ENCODE peak calls at places on chromosomes 7 and 10, in seven cellular contexts. One of them, this sample, is unnamed.

GRCh38 chr10:99403674-99404073 is 26.8 kb downstream of the GOT1 start:
- DNase-seq in IMR-90: peak; percentile 6
- DNase-seq in mesendoderm: no peak
- DNase-seq in mesenchymal stem cell: no peak
- DNase-seq in trophoblast cell: no peak
- DNase-seq in H1: no peak
- DNase-seq in neuronal stem cell: no peak
- DNase-seq in this sample: no peak

GRCh38 chr7:20233362-20233761 is 16.2 kb upstream of the MACC1 start:
- DNase-seq in H1: no peak
- DNase-seq in neuronal stem cell: no peak
- DNase-seq in trophoblast cell: no peak
- DNase-seq in mesendoderm: no peak
- DNase-seq in IMR-90: no peak
- DNase-seq in mesenchymal stem cell: no peak
- DNase-seq in this sample: no peak

GRCh38 chr10:88028072-88028471 is 164.6 kb downstream of the PTEN start:
- DNase-seq in neuronal stem cell: no peak
- DNase-seq in mesenchymal stem cell: no peak
- DNase-seq in mesendoderm: no peak
- DNase-seq in trophoblast cell: no peak
- DNase-seq in H1: no peak
- DNase-seq in IMR-90: no peak
- DNase-seq in this sample: no peak

GRCh38 chr7:140607441-140607989 is 33.1 kb downstream of the DENND2A start:
- DNase-seq in trophoblast cell: no peak
- DNase-seq in H1: no peak
- DNase-seq in mesenchymal stem cell: peak; percentile 74
- DNase-seq in neuronal stem cell: no peak
- DNase-seq in IMR-90: peak; percentile 91
- DNase-seq in mesendoderm: no peak
- DNase-seq in this sample: no peak

GRCh38 chr10:120011359-120012132 is 119.0 kb downstream of the SEC23IP start:
- DNase-seq in neuronal stem cell: no peak
- DNase-seq in mesendoderm: peak; percentile 65
- DNase-seq in IMR-90: no peak
- DNase-seq in trophoblast cell: no peak
- DNase-seq in mesenchymal stem cell: no peak
- DNase-seq in H1: peak; percentile 23
- DNase-seq in this sample: peak; percentile 78

GRCh38 chr7:116441534-116441933 is 58.0 kb upstream of the CAV2 start:
- DNase-seq in H1: no peak
- DNase-seq in trophoblast cell: no peak
- DNase-seq in IMR-90: peak; percentile 46
- DNase-seq in neuronal stem cell: no peak
- DNase-seq in mesenchymal stem cell: no peak
- DNase-seq in mesendoderm: no peak
- DNase-seq in this sample: no peak

GRCh38 chr7:38671901-38672559 is 40.9 kb upstream of the AMPH start:
- DNase-seq in mesendoderm: no peak
- DNase-seq in mesenchymal stem cell: no peak
- DNase-seq in IMR-90: no peak
- DNase-seq in H1: no peak
- DNase-seq in neuronal stem cell: no peak
- DNase-seq in trophoblast cell: no peak
- DNase-seq in this sample: no peak

GRCh38 chr10:85967594-85967993 is 399.0 kb downstream of the GRID1 start:
- DNase-seq in mesendoderm: peak; percentile 20
- DNase-seq in IMR-90: no peak
- DNase-seq in mesenchymal stem cell: no peak
- DNase-seq in trophoblast cell: peak; percentile 37
- DNase-seq in H1: no peak
- DNase-seq in neuronal stem cell: no peak
- DNase-seq in this sample: no peak

GRCh38 chr10:15427836-15428414 is 56.8 kb upstream of the FAM171A1 start:
- DNase-seq in mesenchymal stem cell: peak; percentile 78
- DNase-seq in neuronal stem cell: peak; percentile 53
- DNase-seq in trophoblast cell: no peak
- DNase-seq in mesendoderm: peak; percentile 71
- DNase-seq in H1: no peak
- DNase-seq in IMR-90: peak; percentile 54
- DNase-seq in this sample: no peak

GRCh38 chr7:151117565-151117964 is 31.3 kb downstream of the AGAP3 start:
- DNase-seq in trophoblast cell: no peak
- DNase-seq in mesenchymal stem cell: no peak
- DNase-seq in neuronal stem cell: no peak
- DNase-seq in mesendoderm: no peak
- DNase-seq in H1: no peak
- DNase-seq in IMR-90: no peak
- DNase-seq in this sample: no peak

GRCh38 chr10:22682237-22683192 is 31.9 kb downstream of the PIP4K2A start:
- DNase-seq in trophoblast cell: no peak
- DNase-seq in H1: no peak
- DNase-seq in neuronal stem cell: no peak
- DNase-seq in mesenchymal stem cell: peak; percentile 81
- DNase-seq in IMR-90: peak; percentile 58
- DNase-seq in mesendoderm: no peak
- DNase-seq in this sample: no peak

GRCh38 chr7:47373871-47374451 is 207.9 kb downstream of the TNS3 start:
- DNase-seq in trophoblast cell: no peak
- DNase-seq in mesenchymal stem cell: no peak
- DNase-seq in neuronal stem cell: no peak
- DNase-seq in H1: no peak
- DNase-seq in IMR-90: no peak
- DNase-seq in mesendoderm: no peak
- DNase-seq in this sample: no peak

GRCh38 chr7:44973610-44974401 is 5.0 kb downstream of the MYO1G start:
- DNase-seq in trophoblast cell: peak; percentile 34
- DNase-seq in H1: no peak
- DNase-seq in IMR-90: no peak
- DNase-seq in mesendoderm: no peak
- DNase-seq in mesenchymal stem cell: peak; percentile 26
- DNase-seq in neuronal stem cell: no peak
- DNase-seq in this sample: peak; percentile 53

GRCh38 chr7:123260428-123260960 is 60.7 kb upstream of the SLC13A1 start:
- DNase-seq in H1: no peak
- DNase-seq in trophoblast cell: no peak
- DNase-seq in mesenchymal stem cell: no peak
- DNase-seq in neuronal stem cell: no peak
- DNase-seq in mesendoderm: no peak
- DNase-seq in IMR-90: no peak
- DNase-seq in this sample: no peak

GRCh38 chr10:24238527-24239247 is 29.7 kb downstream of the KIAA1217 start:
- DNase-seq in neuronal stem cell: no peak
- DNase-seq in IMR-90: no peak
- DNase-seq in mesenchymal stem cell: no peak
- DNase-seq in mesendoderm: peak; percentile 85
- DNase-seq in trophoblast cell: peak; percentile 77
- DNase-seq in H1: no peak
- DNase-seq in this sample: no peak

GRCh38 chr10:44968101-44968886 is 8.7 kb downstream of the RASSF4 start:
- DNase-seq in IMR-90: no peak
- DNase-seq in H1: no peak
- DNase-seq in trophoblast cell: no peak
- DNase-seq in mesenchymal stem cell: peak; percentile 74
- DNase-seq in mesendoderm: no peak
- DNase-seq in neuronal stem cell: no peak
- DNase-seq in this sample: no peak

GRCh38 chr10:93180402-93181040 is 106.8 kb downstream of the CYP26A1 start:
- DNase-seq in trophoblast cell: no peak
- DNase-seq in H1: no peak
- DNase-seq in neuronal stem cell: no peak
- DNase-seq in mesendoderm: no peak
- DNase-seq in mesenchymal stem cell: no peak
- DNase-seq in IMR-90: peak; percentile 7
- DNase-seq in this sample: no peak

GRCh38 chr7:131880078-131880477 is 323.6 kb upstream of the PODXL start:
- DNase-seq in mesendoderm: no peak
- DNase-seq in neuronal stem cell: no peak
- DNase-seq in trophoblast cell: no peak
- DNase-seq in mesenchymal stem cell: no peak
- DNase-seq in IMR-90: no peak
- DNase-seq in H1: no peak
- DNase-seq in this sample: no peak

GRCh38 chr7:38630720-38631673 is at the start of gene AMPH:
- DNase-seq in IMR-90: peak; percentile 40
- DNase-seq in mesendoderm: peak; percentile 82
- DNase-seq in trophoblast cell: no peak
- DNase-seq in neuronal stem cell: peak; percentile 78
- DNase-seq in H1: peak; percentile 44
- DNase-seq in mesenchymal stem cell: peak; percentile 6
- DNase-seq in this sample: peak; percentile 92

GRCh38 chr10:26485150-26485941 is 47.2 kb downstream of the APBB1IP start:
- DNase-seq in mesendoderm: no peak
- DNase-seq in trophoblast cell: peak; percentile 83
- DNase-seq in neuronal stem cell: no peak
- DNase-seq in mesenchymal stem cell: peak; percentile 54
- DNase-seq in IMR-90: no peak
- DNase-seq in H1: no peak
- DNase-seq in this sample: no peak

GRCh38 chr7:155795401-155795800 is 16.9 kb downstream of the SHH start:
- DNase-seq in mesendoderm: no peak
- DNase-seq in H1: no peak
- DNase-seq in mesenchymal stem cell: no peak
- DNase-seq in IMR-90: no peak
- DNase-seq in trophoblast cell: no peak
- DNase-seq in neuronal stem cell: no peak
- DNase-seq in this sample: no peak

GRCh38 chr7:1283941-1284742 is 51.5 kb downstream of the UNCX start:
- DNase-seq in mesendoderm: no peak
- DNase-seq in H1: no peak
- DNase-seq in neuronal stem cell: no peak
- DNase-seq in trophoblast cell: no peak
- DNase-seq in mesenchymal stem cell: no peak
- DNase-seq in IMR-90: no peak
- DNase-seq in this sample: no peak

GRCh38 chr7:102064361-102065025 is 222.2 kb upstream of the SH2B2 start:
- DNase-seq in H1: no peak
- DNase-seq in IMR-90: peak; percentile 26
- DNase-seq in trophoblast cell: peak; percentile 70
- DNase-seq in mesendoderm: peak; percentile 92
- DNase-seq in neuronal stem cell: no peak
- DNase-seq in mesenchymal stem cell: peak; percentile 46
- DNase-seq in this sample: no peak

GRCh38 chr7:25775999-25776736 is 375.8 kb upstream of the NFE2L3 start:
- DNase-seq in trophoblast cell: no peak
- DNase-seq in mesendoderm: no peak
- DNase-seq in neuronal stem cell: no peak
- DNase-seq in H1: no peak
- DNase-seq in mesenchymal stem cell: no peak
- DNase-seq in IMR-90: no peak
- DNase-seq in this sample: no peak

GRCh38 chr7:25772802-25773201 is 379.2 kb upstream of the NFE2L3 start:
- DNase-seq in IMR-90: no peak
- DNase-seq in H1: no peak
- DNase-seq in neuronal stem cell: no peak
- DNase-seq in trophoblast cell: no peak
- DNase-seq in mesenchymal stem cell: no peak
- DNase-seq in mesendoderm: no peak
- DNase-seq in this sample: no peak

GRCh38 chr7:25776737-25777109 is 375.3 kb upstream of the NFE2L3 start:
- DNase-seq in neuronal stem cell: no peak
- DNase-seq in mesendoderm: no peak
- DNase-seq in IMR-90: no peak
- DNase-seq in mesenchymal stem cell: no peak
- DNase-seq in H1: no peak
- DNase-seq in trophoblast cell: no peak
- DNase-seq in this sample: no peak

GRCh38 chr7:25775570-25775969 is 376.4 kb upstream of the NFE2L3 start:
- DNase-seq in neuronal stem cell: no peak
- DNase-seq in mesendoderm: no peak
- DNase-seq in mesenchymal stem cell: no peak
- DNase-seq in IMR-90: no peak
- DNase-seq in trophoblast cell: no peak
- DNase-seq in H1: no peak
- DNase-seq in this sample: no peak

GRCh38 chr7:25774675-25775074 is 377.3 kb upstream of the NFE2L3 start:
- DNase-seq in mesenchymal stem cell: no peak
- DNase-seq in H1: no peak
- DNase-seq in IMR-90: no peak
- DNase-seq in trophoblast cell: no peak
- DNase-seq in mesendoderm: no peak
- DNase-seq in neuronal stem cell: no peak
- DNase-seq in this sample: no peak
- H2BK120ac ChIP-seq in mesenchymal stem cell: no peak overlapping the region
- H2BK120ac ChIP-seq in H1: no peak overlapping the region
- H2BK120ac ChIP-seq in IMR-90: no peak overlapping the region
- H2BK120ac ChIP-seq in trophoblast cell: no peak overlapping the region
- H2BK120ac ChIP-seq in mesendoderm: no peak overlapping the region
- H2BK120ac ChIP-seq in neuronal stem cell: no peak overlapping the region
- H2BK120ac ChIP-seq in this sample: no peak overlapping the region

DNA sequence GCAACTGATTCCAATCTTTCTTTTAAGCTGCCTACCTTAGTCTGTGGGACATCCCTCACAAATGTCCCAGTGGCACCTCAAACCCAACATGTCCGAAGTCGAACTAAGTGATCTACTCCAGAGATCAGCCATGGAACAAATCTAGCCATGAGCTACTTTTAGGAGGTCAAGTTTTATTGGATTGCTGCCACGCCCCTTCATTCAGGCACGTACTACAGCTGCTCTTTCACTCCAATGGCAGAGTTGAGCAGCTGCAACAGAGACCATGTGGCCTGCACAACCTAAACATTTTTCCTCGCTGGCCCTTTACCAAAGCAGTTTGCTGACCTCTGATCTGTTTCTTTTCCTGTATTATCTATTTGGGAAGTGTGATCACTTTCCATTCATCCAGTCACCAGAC is 192.4 kb upstream of the CDCA7L start:
- DNase-seq in neuronal stem cell: no peak
- DNase-seq in mesendoderm: no peak
- DNase-seq in trophoblast cell: no peak
- DNase-seq in mesenchymal stem cell: no peak
- DNase-seq in H1: no peak
- DNase-seq in IMR-90: no peak
- DNase-seq in this sample: no peak
- H3K79me1 ChIP-seq in neuronal stem cell: no peaks in the 10 kb centered on the region
- H3K79me1 ChIP-seq in mesendoderm: no peaks in the 10 kb centered on the region
- H3K79me1 ChIP-seq in trophoblast cell: peaks cover 4% of the 10 kb centered on the region
- H3K79me1 ChIP-seq in mesenchymal stem cell: no peaks in the 10 kb centered on the region
- H3K79me1 ChIP-seq in H1: no peaks in the 10 kb centered on the region
- H3K79me1 ChIP-seq in IMR-90: no peaks in the 10 kb centered on the region
- H3K79me1 ChIP-seq in this sample: no peaks in the 10 kb centered on the region

GRCh38 chr10:70906953-70907618 is 18.7 kb upstream of the PCBD1 start:
- DNase-seq in mesendoderm: no peak
- DNase-seq in trophoblast cell: no peak
- DNase-seq in mesenchymal stem cell: no peak
- DNase-seq in H1: no peak
- DNase-seq in neuronal stem cell: no peak
- DNase-seq in IMR-90: no peak
- DNase-seq in this sample: no peak
- H3K18ac ChIP-seq in mesendoderm: no peak overlapping the region
- H3K18ac ChIP-seq in trophoblast cell: no peak overlapping the region
- H3K18ac ChIP-seq in mesenchymal stem cell: no peak overlapping the region
- H3K18ac ChIP-seq in H1: no peak overlapping the region
- H3K18ac ChIP-seq in neuronal stem cell: peak overlapping the region; percentile 42
- H3K18ac ChIP-seq in IMR-90: no peak overlapping the region
- H3K18ac ChIP-seq in this sample: no peak overlapping the region

DNA sequence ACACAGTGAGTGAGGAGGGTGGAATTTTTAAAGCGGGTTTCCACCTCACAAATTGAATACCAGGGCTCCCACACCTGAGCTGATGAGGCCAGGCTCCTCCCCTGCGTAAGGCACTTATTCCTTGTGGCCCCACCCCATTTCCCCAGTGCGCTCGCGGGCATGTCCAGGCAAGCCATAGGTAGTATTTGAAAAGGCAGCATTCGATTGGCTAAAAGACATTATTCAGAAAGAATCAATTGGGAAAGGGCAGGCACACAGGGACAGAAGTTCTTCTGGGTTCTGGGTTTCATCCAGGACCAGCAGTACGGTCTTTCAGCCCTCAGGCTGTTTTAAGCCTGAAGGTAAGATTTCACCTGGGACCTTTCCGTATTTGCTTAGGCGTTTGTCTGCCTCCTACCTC is 222.3 kb downstream of the BBS9 start:
- DNase-seq in mesenchymal stem cell: no peak
- DNase-seq in H1: peak; percentile 50
- DNase-seq in neuronal stem cell: no peak
- DNase-seq in IMR-90: no peak
- DNase-seq in trophoblast cell: peak; percentile 58
- DNase-seq in mesendoderm: peak; percentile 52
- DNase-seq in this sample: peak; percentile 97
- H2BK120ac ChIP-seq in mesenchymal stem cell: no peak overlapping the region
- H2BK120ac ChIP-seq in H1: peak overlapping the region; percentile 24
- H2BK120ac ChIP-seq in neuronal stem cell: no peak overlapping the region
- H2BK120ac ChIP-seq in IMR-90: no peak overlapping the region
- H2BK120ac ChIP-seq in trophoblast cell: no peak overlapping the region
- H2BK120ac ChIP-seq in mesendoderm: no peak overlapping the region
- H2BK120ac ChIP-seq in this sample: peak overlapping the region; percentile 85